ENCODE peak calls at places on chromosomes 5 and 9, in four cellular contexts. H is PC-9, Y is foreskin fibroblast, B is dorsolateral prefrontal cortex. C is an unnamed sample.

GRCh38 chr9:99457981-99458380 is 235.9 kb downstream of the SEC61B start:
- DNase-seq in H (no peak), Y (no peak), B (no peak), C (no peak)

GRCh38 chr9:126722252-126722921 is 82.5 kb upstream of the ZBTB43 start:
- DNase-seq in H (peak), Y (peak), B (no peak), C (peak)

GRCh38 chr5:138391859-138392386 is 39.4 kb downstream of the KDM3B start:
- DNase-seq in H (no peak), Y (no peak), B (no peak), C (no peak)

GRCh38 chr5:130526708-130527107 is 622.4 kb downstream of the CHSY3 start:
- DNase-seq in H (peak), Y (peak), B (no peak), C (no peak)

GRCh38 chr9:121823451-121824169 is 172.2 kb downstream of the DAB2IP start:
- DNase-seq in H (no peak), Y (no peak), B (no peak), C (no peak)

GRCh38 chr5:72268753-72269410 is 51.2 kb downstream of the MRPS27 start:
- DNase-seq in H (peak), Y (peak), B (peak), C (peak)

GRCh38 chr5:177988989-177989625 is 6.9 kb downstream of the PROP1 start:
- DNase-seq in H (no peak), Y (no peak), B (no peak), C (no peak)

GRCh38 chr9:81717747-81718077 is 28.4 kb upstream of the TLE1 start:
- DNase-seq in H (no peak), Y (no peak), B (no peak), C (no peak)

GRCh38 chr5:176415240-176416122 is 858 bp downstream of the CLTB start:
- DNase-seq in H (peak), Y (peak), B (peak), C (peak)

GRCh38 chr5:5979362-5979760 is 399.0 kb downstream of the MED10 start:
- DNase-seq in H (no peak), Y (no peak), B (no peak), C (peak)

GRCh38 chr9:136017813-136018190 is 56.6 kb upstream of the UBAC1 start:
- DNase-seq in H (no peak), Y (no peak), B (no peak), C (no peak)

GRCh38 chr9:112061152-112061740 is 113.9 kb downstream of the SUSD1 start:
- DNase-seq in H (peak), Y (peak), B (no peak), C (peak)

GRCh38 chr9:32584784-32585183 is 11.8 kb upstream of the NDUFB6 start:
- DNase-seq in H (no peak), Y (peak), B (no peak), C (no peak)

GRCh38 chr9:23342296-23342695 is 483.7 kb downstream of the ELAVL2 start:
- DNase-seq in H (no peak), Y (no peak), B (no peak), C (no peak)

GRCh38 chr5:44862808-44863207 is 54.1 kb downstream of the MRPS30 start:
- DNase-seq in H (no peak), Y (peak), B (no peak), C (peak)

GRCh38 chr9:107102011-107102410 is 181.1 kb upstream of the RAD23B start:
- DNase-seq in H (no peak), Y (no peak), B (no peak), C (no peak)

DNA sequence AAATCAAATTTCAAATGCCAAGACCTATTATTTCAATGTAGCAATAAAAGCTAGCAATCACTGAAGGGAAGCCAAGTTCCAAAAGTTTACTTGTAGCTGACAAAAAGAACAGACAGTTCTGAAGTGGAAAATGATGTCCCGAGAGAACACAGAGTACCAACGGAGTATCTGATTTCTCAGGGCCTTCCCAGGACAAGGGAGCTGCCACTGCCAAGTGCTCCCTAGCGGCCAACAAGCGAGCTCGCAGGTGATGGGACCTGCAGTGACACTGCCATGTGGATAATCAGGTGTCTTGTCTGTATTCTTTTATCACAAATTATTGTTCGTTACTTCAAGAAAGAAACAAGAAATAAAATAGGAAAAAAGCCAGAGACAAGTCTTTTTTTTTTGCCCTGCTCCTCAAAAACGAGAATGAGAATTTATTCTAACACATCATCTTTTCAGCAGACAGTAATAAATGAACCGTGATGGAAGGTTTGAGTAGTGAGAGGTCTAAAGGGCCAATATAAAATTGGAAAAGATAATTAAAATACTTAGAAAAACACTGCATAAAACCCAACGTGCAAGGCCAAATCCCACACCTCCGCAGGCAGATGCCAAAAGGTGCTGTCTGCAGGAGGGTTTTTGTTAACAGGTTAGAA is 159.4 kb downstream of the MYO10 start:
- DNase-seq in H (no peak), Y (peak), B (peak), C (peak)
- TF ChIP-seq CTCF in H (no peak), Y (peak), B (peak), C (peak)

GRCh38 chr5:1297243-1297642 is 2.4 kb upstream of the TERT start:
- DNase-seq in H (no peak), Y (no peak), B (no peak), C (no peak)
- H3K4me3 ChIP-seq in H (no peak), Y (no peak), B (no peak), C (no peak)

GRCh38 chr5:149239917-149240316 is 31.7 kb upstream of the AFAP1L1 start:
- DNase-seq in H (no peak), Y (no peak), B (no peak), C (no peak)

GRCh38 chr5:149240354-149240998 is 31.2 kb upstream of the AFAP1L1 start:
- DNase-seq in H (no peak), Y (no peak), B (no peak), C (no peak)

GRCh38 chr5:149235841-149236240 is 35.8 kb upstream of the AFAP1L1 start:
- DNase-seq in H (no peak), Y (peak), B (peak), C (no peak)

GRCh38 chr5:149238540-149238939 is 33.1 kb upstream of the AFAP1L1 start:
- DNase-seq in H (no peak), Y (peak), B (no peak), C (no peak)

GRCh38 chr5:149237662-149238061 is 34.0 kb upstream of the AFAP1L1 start:
- DNase-seq in H (no peak), Y (peak), B (no peak), C (no peak)
- TF ChIP-seq CTCF in H (no peak), Y (peak), B (no peak), C (peak)

DNA sequence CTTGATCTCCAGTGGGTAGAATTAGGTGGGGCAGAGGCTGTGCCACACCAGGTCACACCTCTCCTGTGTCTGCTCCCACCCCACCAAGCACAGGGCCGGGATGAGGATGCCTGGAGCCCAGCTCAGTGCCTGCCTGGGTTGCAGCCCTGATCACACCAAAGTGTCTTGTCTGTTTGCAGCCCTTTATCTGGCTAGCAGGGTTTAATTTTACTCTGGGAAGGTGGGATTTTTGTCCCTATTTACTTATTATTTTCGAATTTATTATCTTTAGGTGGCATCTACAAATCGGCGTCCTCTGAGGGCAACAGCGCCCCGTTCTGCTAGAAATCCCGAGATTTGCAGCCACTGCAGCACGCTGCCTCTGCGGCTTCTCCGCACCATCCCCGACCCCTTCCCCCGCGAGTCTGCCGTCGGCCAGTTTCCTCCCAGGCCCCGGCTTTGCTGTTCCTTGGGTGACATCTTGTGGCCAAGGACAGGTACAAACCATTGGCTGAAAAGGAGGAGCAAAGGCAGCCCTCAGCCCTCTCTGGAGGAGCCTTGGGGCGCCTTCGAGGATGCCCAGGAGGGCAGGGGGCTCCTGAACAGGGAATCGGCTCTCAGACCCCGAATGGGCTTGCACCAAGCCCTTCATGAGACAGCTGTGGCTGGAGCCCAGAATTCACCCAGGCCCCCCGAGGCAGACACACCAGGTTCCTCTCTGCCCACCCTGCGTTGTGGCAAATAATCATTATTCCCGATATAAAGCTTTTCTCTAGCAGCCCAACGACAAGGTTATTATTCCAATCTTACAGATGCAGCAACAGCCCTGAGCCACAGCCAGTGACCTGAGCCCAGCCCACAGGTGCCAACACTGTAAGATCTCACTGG is 113.0 kb downstream of the GAPVD1 start:
- DNase-seq in H (peak), Y (peak), B (peak), C (peak)
- H3K4me3 ChIP-seq in H (peak), Y (peak), B (peak), C (peak)

C was measured in AG10803.